ENCODE peak calls at places on chromosome 19, in eight cellular contexts. Q is transverse colon, K is endothelial cell of umbilical vein, A is sigmoid colon, H is spleen, E is H1, V is HepG2, U is stomach. I is an unnamed sample.

GRCh38 chr19:51422053-51422448 is 4.6 kb upstream of the SIGLEC10 start:
- DNase-seq in Q (peak; percentile 88), K (peak; percentile 67), A (peak; percentile 73), H (peak; percentile 97), E (peak; percentile 69), V (peak; percentile 67), U (peak; percentile 86), I (peak; percentile 86)

GRCh38 chr19:51094696-51095279 is 12.1 kb upstream of the KLK14 start:
- DNase-seq in Q (no peak), K (peak; percentile 16), A (no peak), H (no peak), E (no peak), V (peak; percentile 13), U (peak; percentile 45), I (no peak)

GRCh38 chr19:56727731-56728130 is 56.2 kb upstream of the ZNF835 start:
- DNase-seq in Q (no peak), K (no peak), A (no peak), H (no peak), E (no peak), V (no peak), U (no peak), I (no peak)

GRCh38 chr19:42552086-42553065 is 24.1 kb upstream of the CEACAM1 start:
- DNase-seq in Q (no peak), K (no peak), A (no peak), H (no peak), E (no peak), V (no peak), U (peak; percentile 23), I (no peak)

GRCh38 chr19:7679017-7679720 is 1.5 kb upstream of the TRAPPC5 start:
- DNase-seq in Q (peak; percentile 43), K (no peak), A (no peak), H (peak; percentile 91), E (no peak), V (peak; percentile 36), U (no peak), I (no peak)

GRCh38 chr19:1355258-1355973 is 28.3 kb upstream of the NDUFS7 start:
- DNase-seq in Q (no peak), K (no peak), A (no peak), H (no peak), E (no peak), V (no peak), U (no peak), I (no peak)

GRCh38 chr19:8924283-8924682 is 85.9 kb downstream of the MUC16 start:
- DNase-seq in Q (no peak), K (no peak), A (no peak), H (no peak), E (no peak), V (no peak), U (no peak), I (no peak)

GRCh38 chr19:13008926-13009787 is 13.9 kb downstream of the NFIX start:
- DNase-seq in Q (no peak), K (no peak), A (no peak), H (no peak), E (no peak), V (no peak), U (no peak), I (no peak)

GRCh38 chr19:48596679-48597465 is 9.7 kb upstream of the SPACA4 start:
- DNase-seq in Q (no peak), K (no peak), A (no peak), H (no peak), E (no peak), V (no peak), U (no peak), I (no peak)

GRCh38 chr19:54462713-54463530 is 656 bp downstream of the LENG9 start:
- DNase-seq in Q (peak; percentile 80), K (peak; percentile 72), A (peak; percentile 90), H (peak; percentile 94), E (no peak), V (peak; percentile 54), U (peak; percentile 81), I (peak; percentile 54)

GRCh38 chr19:56099638-56100539 is 21.2 kb downstream of the ZNF787 start:
- DNase-seq in Q (no peak), K (no peak), A (no peak), H (peak; percentile 66), E (no peak), V (no peak), U (no peak), I (no peak)

GRCh38 chr19:48393559-48394330 is at the start of gene GRIN2D:
- DNase-seq in Q (peak; percentile 16), K (peak; percentile 26), A (peak; percentile 71), H (no peak), E (no peak), V (no peak), U (no peak), I (no peak)

GRCh38 chr19:19538077-19538764 is at the start of gene CILP2:
- DNase-seq in Q (peak; percentile 41), K (no peak), A (peak; percentile 68), H (no peak), E (no peak), V (no peak), U (peak; percentile 37), I (no peak)

GRCh38 chr19:3627351-3627723 is 747 bp upstream of the CACTIN start:
- DNase-seq in Q (no peak), K (no peak), A (no peak), H (no peak), E (no peak), V (no peak), U (no peak), I (no peak)

GRCh38 chr19:49827034-49827433 is 8.9 kb downstream of the MED25 start:
- DNase-seq in Q (no peak), K (no peak), A (no peak), H (no peak), E (no peak), V (no peak), U (no peak), I (no peak)

GRCh38 chr19:13038306-13039210 is 43.3 kb downstream of the NFIX start:
- DNase-seq in Q (no peak), K (no peak), A (no peak), H (no peak), E (no peak), V (no peak), U (no peak), I (no peak)

GRCh38 chr19:11374449-11375142 is at the start of gene SWSAP1:
- DNase-seq in Q (peak; percentile 99), K (peak; percentile 100), A (peak; percentile 100), H (peak; percentile 99), E (peak; percentile 98), V (peak; percentile 99), U (peak; percentile 98), I (peak; percentile 98)

GRCh38 chr19:11375143-11375948 is 880 bp downstream of the SWSAP1 start:
- DNase-seq in Q (peak; percentile 74), K (peak; percentile 67), A (peak; percentile 84), H (peak; percentile 95), E (no peak), V (peak; percentile 31), U (peak; percentile 59), I (peak; percentile 56)

GRCh38 chr19:11370744-11371143 is 3.7 kb upstream of the SWSAP1 start:
- DNase-seq in Q (no peak), K (no peak), A (no peak), H (no peak), E (no peak), V (no peak), U (no peak), I (no peak)

GRCh38 chr19:11373885-11374448 is 499 bp upstream of the SWSAP1 start:
- DNase-seq in Q (no peak), K (no peak), A (no peak), H (no peak), E (no peak), V (no peak), U (no peak), I (no peak)

DNA sequence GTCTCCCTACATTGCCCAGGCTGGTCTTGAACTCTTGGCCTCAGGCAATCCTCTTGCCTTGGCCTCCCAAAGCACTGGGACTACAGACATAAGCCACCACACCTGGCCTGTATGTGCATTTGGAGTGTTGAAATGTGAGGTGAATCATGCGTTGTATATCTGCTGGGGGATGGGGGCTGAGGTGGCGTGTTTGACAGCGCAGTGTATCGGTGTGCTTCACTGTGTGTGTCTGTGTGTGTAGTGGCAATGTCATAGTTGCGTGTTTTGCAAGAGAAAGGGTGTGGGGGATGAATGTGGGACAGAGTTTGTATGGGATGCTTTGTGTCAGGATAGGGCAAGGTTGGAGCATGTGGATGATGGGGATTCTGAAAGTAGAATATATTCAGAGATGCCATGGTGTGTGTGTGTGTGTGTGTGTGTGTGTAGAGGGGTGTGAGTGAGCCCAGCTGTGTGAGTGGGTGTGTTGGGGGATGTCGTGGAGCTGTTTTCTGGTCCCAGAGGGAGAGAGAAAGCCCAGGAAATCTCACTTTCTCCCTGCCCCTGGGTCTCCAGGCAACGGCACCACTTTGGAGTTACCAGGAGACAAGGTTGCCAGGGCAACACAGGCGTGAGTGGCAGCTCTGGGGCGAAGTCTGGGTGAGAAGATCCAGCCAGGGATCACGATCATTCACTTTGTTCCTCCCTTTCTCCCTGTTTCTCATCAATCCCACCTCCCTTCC is 1.1 kb upstream of the SWSAP1 start:
- DNase-seq in Q (no peak), K (no peak), A (no peak), H (no peak), E (no peak), V (no peak), U (peak; percentile 44), I (no peak)
- TF ChIP-seq POLR2AphosphoS5 in Q (no peak), K (no peak), A (no peak), H (no peak), E (no peak), V (no peak), U (no peak), I (no peak)

GRCh38 chr19:5904302-5905071 is at the start of gene VMAC:
- DNase-seq in Q (peak; percentile 100), K (peak; percentile 100), A (peak; percentile 100), H (peak; percentile 100), E (peak; percentile 100), V (peak; percentile 100), U (peak; percentile 100), I (peak; percentile 100)
- TF ChIP-seq POLR2A in Q (peak; percentile 66), K (peak; percentile 56), A (no peak), H (no peak), E (no peak), V (peak; percentile 62), U (no peak), I (no peak)

DNA sequence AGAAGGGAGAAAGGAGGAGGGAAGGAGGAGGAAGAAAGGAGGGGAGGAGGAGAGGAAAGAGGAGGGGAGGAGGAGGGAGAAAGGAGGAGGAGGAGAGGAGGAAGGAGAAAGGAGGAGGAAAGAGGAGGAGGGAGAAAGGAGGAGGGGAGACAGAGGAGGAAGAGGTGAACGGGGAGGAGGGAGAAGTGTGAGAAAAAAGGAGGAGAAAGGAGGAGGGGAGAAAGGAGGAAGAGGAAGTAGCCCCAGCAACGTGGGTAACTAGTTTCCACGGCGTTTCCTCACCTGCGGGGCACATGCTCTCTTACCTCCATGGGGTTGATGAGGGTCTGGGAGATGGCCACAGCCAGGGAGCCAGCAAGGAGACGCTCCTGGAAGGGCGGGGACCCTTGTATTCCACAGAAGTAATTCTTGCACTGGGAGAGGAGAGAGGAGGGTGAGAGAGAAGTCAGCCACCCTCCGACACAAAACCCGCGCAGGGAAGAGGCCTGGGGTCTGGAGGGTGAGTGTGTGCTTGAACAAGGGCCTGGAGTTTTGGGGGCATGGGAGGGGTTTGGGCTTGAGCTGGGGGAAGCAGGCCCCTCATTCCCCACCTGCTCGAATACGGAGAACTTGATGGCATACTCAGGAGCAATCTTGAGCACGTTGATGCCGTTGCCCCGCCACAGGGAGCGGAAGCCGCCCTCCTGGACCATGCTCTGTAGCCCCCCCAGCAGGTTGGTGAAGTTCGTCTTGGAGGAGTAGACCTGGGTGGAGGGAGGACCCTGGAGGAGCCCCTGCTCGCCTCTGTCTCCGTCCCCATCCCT is 3.9 kb downstream of the SLC25A41 start:
- DNase-seq in Q (no peak), K (no peak), A (no peak), H (no peak), E (no peak), V (no peak), U (no peak), I (no peak)
- H3K27ac ChIP-seq in Q (no peak overlapping the region), K (no peak overlapping the region), A (no peak overlapping the region), H (no peak overlapping the region), E (no peak overlapping the region), V (no peak overlapping the region), U (no peak overlapping the region), I (no peak overlapping the region)

GRCh38 chr19:34232566-34233481 is 21.5 kb upstream of the GARRE1 start:
- DNase-seq in Q (no peak), K (peak; percentile 87), A (peak; percentile 77), H (no peak), E (no peak), V (peak; percentile 56), U (no peak), I (no peak)
- TF ChIP-seq POLR2AphosphoS5 in Q (no peak), K (no peak), A (no peak), H (no peak), E (no peak), V (no peak), U (peak; percentile 9), I (peak; percentile 63)

I was measured in breast epithelium.